ENCODE peak calls at places on chromosome 2, in four cellular contexts. A is heart left ventricle; Z is SK-N-SH; F is CD4-positive, alpha-beta memory T cell. U is an unnamed sample.

GRCh38 chr2:190746971-190747761 is 98.3 kb downstream of the NAB1 start:
- DNase-seq in Z (no peak), A (no peak), F (no peak), U (no peak)

GRCh38 chr2:46486441-46486840 is 7.1 kb downstream of the TMEM247 start:
- DNase-seq in A (no peak), Z (no peak), F (no peak), U (no peak)

GRCh38 chr2:224162122-224162521 is 123.0 kb upstream of the SERPINE2 start:
- DNase-seq in F (no peak), A (no peak), Z (no peak), U (no peak)

GRCh38 chr2:238498691-238499295 is 72.1 kb downstream of the ASB1 start:
- DNase-seq in F (no peak), Z (no peak), A (no peak), U (no peak)

GRCh38 chr2:74554821-74555531 is 456 bp downstream of the DOK1 start:
- DNase-seq in Z (peak; percentile 73), F (peak; percentile 47), A (peak; percentile 50), U (peak; percentile 43)

GRCh38 chr2:96241901-96242611 is 23.7 kb downstream of the TMEM127 start:
- DNase-seq in A (peak; percentile 55), Z (no peak), F (peak; percentile 52), U (peak; percentile 41)

GRCh38 chr2:18986046-18986445 is 372.4 kb downstream of the OSR1 start:
- DNase-seq in A (no peak), Z (no peak), F (no peak), U (no peak)

GRCh38 chr2:1448009-1448408 is 34.7 kb downstream of the TPO start:
- DNase-seq in A (no peak), Z (peak; percentile 65), F (no peak), U (no peak)

GRCh38 chr2:72888438-72889202 is 1.4 kb downstream of the SPR start:
- DNase-seq in Z (no peak), F (no peak), A (no peak), U (no peak)

GRCh38 chr2:137937778-137938177 is 26.5 kb upstream of the HNMT start:
- DNase-seq in F (no peak), Z (no peak), A (no peak), U (no peak)

GRCh38 chr2:15154289-15154688 is 406.8 kb downstream of the NBAS start:
- DNase-seq in F (no peak), Z (no peak), A (no peak), U (no peak)

GRCh38 chr2:28952806-28953190 is 28.3 kb upstream of the TOGARAM2 start:
- DNase-seq in Z (peak; percentile 51), A (no peak), F (no peak), U (no peak)

GRCh38 chr2:25220198-25220712 is 51.9 kb upstream of the POMC start:
- DNase-seq in F (no peak), A (no peak), Z (no peak), U (no peak)

GRCh38 chr2:168583064-168583709 is 127.1 kb downstream of the CERS6 start:
- DNase-seq in A (no peak), F (no peak), Z (no peak), U (no peak)

GRCh38 chr2:11121823-11122155 is 33.5 kb upstream of the SLC66A3 start:
- DNase-seq in F (no peak), Z (no peak), A (no peak), U (no peak)
- H3K4me1 ChIP-seq in F (peaks cover 8% of the 10 kb centered on the region), Z (no peaks in the 10 kb centered on the region), A (no peaks in the 10 kb centered on the region), U (no peaks in the 10 kb centered on the region)

GRCh38 chr2:85745619-85746018 is 8.2 kb upstream of the ATOH8 start:
- DNase-seq in A (no peak), F (no peak), Z (no peak), U (no peak)
- H3K27me3 ChIP-seq in A (no peaks in the 10 kb centered on the region), F (peaks cover 15% of the 10 kb centered on the region), Z (no peaks in the 10 kb centered on the region), U (peaks cover 13% of the 10 kb centered on the region)

GRCh38 chr2:201263774-201264173 is 3.4 kb downstream of the CASP8 start:
- DNase-seq in Z (no peak), F (no peak), A (no peak), U (peak; percentile 32)

GRCh38 chr2:201261911-201262310 is 1.6 kb downstream of the CASP8 start:
- DNase-seq in A (no peak), F (no peak), Z (no peak), U (peak; percentile 63)

GRCh38 chr2:201264472-201265173 is 4.3 kb downstream of the CASP8 start:
- DNase-seq in Z (no peak), F (no peak), A (no peak), U (no peak)

GRCh38 chr2:201261471-201261870 is 1.1 kb downstream of the CASP8 start:
- DNase-seq in Z (no peak), F (peak; percentile 63), A (no peak), U (peak; percentile 46)

DNA sequence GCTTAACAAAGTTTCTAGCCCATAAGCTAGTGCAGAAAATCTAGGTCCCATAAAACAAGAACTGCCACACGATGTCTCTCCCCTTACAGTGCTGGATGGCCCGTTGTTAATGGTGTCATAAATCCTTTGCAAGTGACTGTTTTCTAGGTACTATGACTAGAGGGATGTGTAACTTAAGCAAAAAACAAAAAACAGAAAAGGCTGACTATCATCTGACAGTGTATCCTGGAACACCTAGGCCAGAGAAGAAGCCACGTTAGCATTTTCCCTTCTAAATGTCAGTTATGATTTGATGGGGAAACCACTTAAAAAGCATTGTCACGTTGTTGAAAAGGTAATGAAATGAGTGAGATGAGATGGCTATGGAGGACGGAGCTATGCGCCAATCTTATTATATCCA is 2.4 kb downstream of the CASP8 start:
- DNase-seq in Z (no peak), A (no peak), F (no peak), U (peak; percentile 81)
- H3K4me1 ChIP-seq in Z (peaks cover 15% of the 10 kb centered on the region), A (peaks cover 47% of the 10 kb centered on the region), F (peaks cover 79% of the 10 kb centered on the region), U (peaks cover 85% of the 10 kb centered on the region)

GRCh38 chr2:45009928-45010705 is 865 bp upstream of the SIX2 start:
- DNase-seq in A (peak; percentile 81), Z (peak; percentile 85), F (no peak), U (no peak)

GRCh38 chr2:45010706-45011036 is 1.4 kb upstream of the SIX2 start:
- DNase-seq in A (no peak), Z (no peak), F (no peak), U (no peak)

GRCh38 chr2:45013229-45014015 is 4.2 kb upstream of the SIX2 start:
- DNase-seq in F (no peak), A (no peak), Z (peak; percentile 42), U (no peak)

GRCh38 chr2:45012733-45013132 is 3.5 kb upstream of the SIX2 start:
- DNase-seq in A (no peak), F (no peak), Z (peak; percentile 36), U (no peak)

GRCh38 chr2:45011621-45012602 is 2.7 kb upstream of the SIX2 start:
- DNase-seq in F (no peak), Z (peak; percentile 36), A (no peak), U (no peak)
- H3K27me3 ChIP-seq in F (peaks cover 23% of the 10 kb centered on the region), Z (no peaks in the 10 kb centered on the region), A (peaks cover 47% of the 10 kb centered on the region), U (peaks cover 29% of the 10 kb centered on the region)

U was measured in CD4-positive, CD25-positive, alpha-beta regulatory T cell.